ENCODE peak calls at places on chromosomes 6 and 20, in four cellular contexts. S is CD4-positive, alpha-beta memory T cell; N is right cardiac atrium; O is left ventricle myocardium inferior. G is an unnamed sample.

GRCh38 chr6:44668391-44668930 is 281.0 kb downstream of the CDC5L start:
- DNase-seq in S (no peak), N (no peak), O (no peak), G (no peak)

GRCh38 chr20:62705626-62706025 is 3.0 kb upstream of the NTSR1 start:
- DNase-seq in S (no peak), N (no peak), O (no peak), G (no peak)

GRCh38 chr6:89079611-89080213 is 839 bp upstream of the PNRC1 start:
- DNase-seq in S (peak; percentile 81), N (peak; percentile 49), O (peak; percentile 46), G (peak; percentile 77)

GRCh38 chr6:108739496-108740330 is 108.5 kb upstream of the ARMC2 start:
- DNase-seq in S (no peak), N (no peak), O (no peak), G (no peak)

GRCh38 chr6:108102965-108103364 is 28.4 kb upstream of the OSTM1 start:
- DNase-seq in S (no peak), N (no peak), O (no peak), G (no peak)

GRCh38 chr6:127459231-127459641 is at the start of gene KIAA0408:
- DNase-seq in S (no peak), N (peak; percentile 68), O (peak; percentile 47), G (no peak)

GRCh38 chr6:116847234-116847633 is 18.4 kb upstream of the GPRC6A start:
- DNase-seq in S (no peak), N (no peak), O (no peak), G (no peak)

GRCh38 chr6:34070315-34071110 is 75.4 kb downstream of the GRM4 start:
- DNase-seq in S (no peak), N (no peak), O (no peak), G (peak; percentile 26)

GRCh38 chr6:130183271-130184222 is 39.2 kb downstream of the SAMD3 start:
- DNase-seq in S (peak; percentile 75), N (no peak), O (no peak), G (peak; percentile 83)

GRCh38 chr20:44884907-44885391 is 556 bp upstream of the YWHAB start:
- DNase-seq in S (no peak), N (no peak), O (no peak), G (no peak)

GRCh38 chr6:18488526-18489270 is 101.5 kb downstream of the RNF144B start:
- DNase-seq in S (no peak), N (no peak), O (no peak), G (no peak)

GRCh38 chr6:139303176-139303575 is 11.4 kb upstream of the TXLNB start:
- DNase-seq in S (no peak), N (no peak), O (no peak), G (no peak)

GRCh38 chr6:52622810-52623209 is 46.0 kb upstream of the TRAM2 start:
- DNase-seq in S (no peak), N (no peak), O (no peak), G (no peak)

GRCh38 chr20:51526105-51526470 is 16.4 kb downstream of the NFATC2 start:
- DNase-seq in S (no peak), N (no peak), O (no peak), G (no peak)

GRCh38 chr6:21731411-21732031 is 138.0 kb downstream of the SOX4 start:
- DNase-seq in S (no peak), N (no peak), O (no peak), G (no peak)

GRCh38 chr6:2684766-2685754 is 65.7 kb downstream of the MYLK4 start:
- DNase-seq in S (no peak), N (no peak), O (no peak), G (no peak)

GRCh38 chr6:154070657-154071056 is 31.6 kb downstream of the OPRM1 start:
- DNase-seq in S (no peak), N (no peak), O (no peak), G (no peak)

GRCh38 chr6:154071711-154072110 is 32.7 kb downstream of the OPRM1 start:
- DNase-seq in S (no peak), N (no peak), O (no peak), G (no peak)

GRCh38 chr6:154070041-154070440 is 31.0 kb downstream of the OPRM1 start:
- DNase-seq in S (no peak), N (no peak), O (no peak), G (no peak)

GRCh38 chr6:154071236-154071635 is 32.2 kb downstream of the OPRM1 start:
- DNase-seq in S (no peak), N (no peak), O (no peak), G (no peak)
- H3K27ac ChIP-seq in S (no peak overlapping the region), N (no peak overlapping the region), O (no peak overlapping the region), G (no peak overlapping the region)

DNA sequence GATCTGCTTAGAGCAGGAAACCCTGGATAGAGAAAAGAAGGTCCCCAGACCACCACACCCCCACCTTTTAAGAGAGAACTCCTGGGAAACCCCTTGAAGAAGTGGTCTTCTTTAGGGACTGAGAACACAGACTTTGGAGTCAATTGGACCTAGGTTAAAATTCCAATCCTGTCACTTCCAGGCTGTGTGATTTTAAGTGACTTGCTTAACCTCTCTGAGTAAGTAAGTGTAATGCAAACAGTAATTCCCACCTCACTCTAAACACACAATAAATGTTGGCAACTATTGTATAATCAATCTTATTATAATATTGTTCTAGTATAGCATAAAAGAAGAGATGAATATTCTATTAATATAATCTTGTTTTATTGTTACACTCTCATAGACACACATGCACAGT is 3.3 kb downstream of the TFEB start:
- DNase-seq in S (no peak), N (no peak), O (no peak), G (no peak)
- H3K27ac ChIP-seq in S (peak overlapping the region; percentile 75), N (no peak overlapping the region), O (no peak overlapping the region), G (peak overlapping the region; percentile 86)

GRCh38 chr20:34368547-34368946 is 5.5 kb downstream of the ITCH start:
- DNase-seq in S (no peak), N (no peak), O (no peak), G (no peak)
- H3K27ac ChIP-seq in S (no peak overlapping the region), N (no peak overlapping the region), O (no peak overlapping the region), G (no peak overlapping the region)

DNA sequence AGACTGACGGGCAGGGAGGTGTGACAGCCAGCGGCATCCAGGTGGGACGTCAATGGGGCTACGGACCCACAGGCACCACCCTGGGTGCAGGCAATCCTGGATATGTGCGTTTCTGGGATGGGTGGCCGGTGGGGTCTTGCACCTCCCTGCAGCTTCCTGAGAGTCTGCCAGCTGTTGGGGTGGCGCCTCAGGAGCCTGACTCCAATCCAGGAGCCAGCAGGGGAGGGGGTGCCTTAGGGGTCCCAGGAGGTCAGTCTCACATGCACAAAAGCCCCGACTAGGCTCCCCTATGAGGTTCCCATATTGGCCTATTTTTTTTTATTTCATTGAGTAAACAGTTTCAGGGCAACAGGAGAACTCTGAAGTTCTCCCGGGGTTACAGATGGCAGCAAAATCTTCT is 73.3 kb downstream of the GINS1 start:
- DNase-seq in S (no peak), N (no peak), O (no peak), G (no peak)
- H3K27ac ChIP-seq in S (no peak overlapping the region), N (no peak overlapping the region), O (no peak overlapping the region), G (no peak overlapping the region)

GRCh38 chr6:31733734-31734133 is 2.6 kb downstream of the CLIC1 start:
- DNase-seq in S (no peak), N (no peak), O (no peak), G (no peak)
- H3K27ac ChIP-seq in S (peak overlapping the region; percentile 82), N (peak overlapping the region; percentile 49), O (peak overlapping the region; percentile 96), G (peak overlapping the region; percentile 91)

GRCh38 chr6:3808189-3808588 is 41.0 kb upstream of the FAM50B start:
- DNase-seq in S (no peak), N (no peak), O (no peak), G (no peak)

GRCh38 chr6:3811191-3811590 is 38.0 kb upstream of the FAM50B start:
- DNase-seq in S (no peak), N (no peak), O (no peak), G (no peak)

GRCh38 chr6:3808759-3809514 is 40.2 kb upstream of the FAM50B start:
- DNase-seq in S (no peak), N (peak; percentile 72), O (peak; percentile 44), G (no peak)

GRCh38 chr6:3809982-3810381 is 39.2 kb upstream of the FAM50B start:
- DNase-seq in S (no peak), N (no peak), O (no peak), G (no peak)

GRCh38 chr6:3809515-3809891 is 39.7 kb upstream of the FAM50B start:
- DNase-seq in S (no peak), N (no peak), O (no peak), G (no peak)
- H3K27ac ChIP-seq in S (no peak overlapping the region), N (no peak overlapping the region), O (peak overlapping the region; percentile 40), G (no peak overlapping the region)

GRCh38 chr6:14719273-14719672 is 526.6 kb upstream of the JARID2 start:
- DNase-seq in S (no peak), N (no peak), O (no peak), G (no peak)
- H3K27ac ChIP-seq in S (no peak overlapping the region), N (no peak overlapping the region), O (no peak overlapping the region), G (no peak overlapping the region)

GRCh38 chr6:50821431-50822077 is 2.9 kb downstream of the TFAP2B start:
- DNase-seq in S (no peak), N (no peak), O (no peak), G (no peak)

GRCh38 chr6:50822078-50822476 is 3.4 kb downstream of the TFAP2B start:
- DNase-seq in S (no peak), N (no peak), O (no peak), G (no peak)

GRCh38 chr6:50819906-50820589 is 1.4 kb downstream of the TFAP2B start:
- DNase-seq in S (no peak), N (no peak), O (no peak), G (no peak)

GRCh38 chr6:50819527-50819905 is 845 bp downstream of the TFAP2B start:
- DNase-seq in S (no peak), N (no peak), O (no peak), G (no peak)

GRCh38 chr6:50820590-50821234 is 2.0 kb downstream of the TFAP2B start:
- DNase-seq in S (no peak), N (no peak), O (no peak), G (no peak)
- H3K27ac ChIP-seq in S (no peak overlapping the region), N (no peak overlapping the region), O (no peak overlapping the region), G (no peak overlapping the region)

DNA sequence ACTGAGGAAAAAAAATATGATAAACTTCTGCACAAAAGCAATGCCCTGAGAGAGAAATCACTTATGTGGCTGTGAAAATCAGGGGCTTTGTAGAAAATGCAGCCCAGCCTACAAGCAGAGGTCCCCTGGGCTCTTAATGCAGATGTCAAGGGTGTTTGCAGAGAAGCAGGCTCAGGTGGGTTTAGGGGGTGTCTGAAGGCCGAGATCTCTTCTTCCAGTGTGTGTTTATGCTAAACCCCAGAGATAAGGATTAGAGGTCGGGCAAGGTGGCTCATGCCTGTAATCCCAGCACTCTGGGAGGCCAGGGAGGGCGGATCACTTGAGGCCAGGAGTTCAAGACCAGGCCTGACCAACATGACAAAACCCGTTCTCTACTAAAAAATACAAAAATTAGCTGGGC is 78.5 kb downstream of the TMEM242 start:
- DNase-seq in S (no peak), N (no peak), O (no peak), G (no peak)
- H3K27ac ChIP-seq in S (no peak overlapping the region), N (peak overlapping the region; percentile 56), O (peak overlapping the region; percentile 62), G (no peak overlapping the region)

G was measured in CD4-positive, CD25-positive, alpha-beta regulatory T cell.